ENCODE peak calls at places on chromosomes 4 and X, in four cellular contexts. One of them, this sample, is unnamed.

GRCh38 chr4:47553329-47554125 is 68.5 kb downstream of the ATP10D start:
- DNase-seq in tibial artery: no peak
- DNase-seq in lung: no peak
- DNase-seq in GM06990: no peak
- DNase-seq in this sample: no peak

GRCh38 chr4:38013461-38014366 is 53.5 kb downstream of the PTTG2 start:
- DNase-seq in tibial artery: peak; percentile 90
- DNase-seq in lung: no peak
- DNase-seq in GM06990: no peak
- DNase-seq in this sample: no peak

GRCh38 chr4:83704786-83705185 is 168.9 kb downstream of the GPAT3 start:
- DNase-seq in tibial artery: no peak
- DNase-seq in lung: no peak
- DNase-seq in GM06990: no peak
- DNase-seq in this sample: no peak

GRCh38 chr4:107619731-107620130 is 100.3 kb downstream of the PAPSS1 start:
- DNase-seq in tibial artery: no peak
- DNase-seq in lung: no peak
- DNase-seq in GM06990: no peak
- DNase-seq in this sample: no peak

GRCh38 chr4:186651181-186651603 is 72.5 kb downstream of the FAT1 start:
- DNase-seq in tibial artery: no peak
- DNase-seq in lung: no peak
- DNase-seq in GM06990: no peak
- DNase-seq in this sample: no peak

GRCh38 chr4:7232061-7232616 is 39.8 kb downstream of the SORCS2 start:
- DNase-seq in tibial artery: no peak
- DNase-seq in lung: no peak
- DNase-seq in GM06990: no peak
- DNase-seq in this sample: no peak

GRCh38 chr4:158238574-158238973 is 28.3 kb downstream of the TMEM144 start:
- DNase-seq in tibial artery: no peak
- DNase-seq in lung: no peak
- DNase-seq in GM06990: no peak
- DNase-seq in this sample: no peak

GRCh38 chrX:66680451-66680850 is 41.6 kb upstream of the EDA2R start:
- DNase-seq in tibial artery: no peak
- DNase-seq in lung: no peak
- DNase-seq in GM06990: no peak
- DNase-seq in this sample: no peak

GRCh38 chrX:29090811-29091210 is 503.6 kb downstream of the IL1RAPL1 start:
- DNase-seq in tibial artery: no peak
- DNase-seq in lung: no peak
- DNase-seq in GM06990: no peak
- DNase-seq in this sample: no peak

GRCh38 chr4:67035986-67036385 is 509.3 kb downstream of the CENPC start:
- DNase-seq in tibial artery: no peak
- DNase-seq in lung: no peak
- DNase-seq in GM06990: no peak
- DNase-seq in this sample: no peak

GRCh38 chr4:98728433-98728832 is 70.0 kb upstream of the TSPAN5 start:
- DNase-seq in tibial artery: no peak
- DNase-seq in lung: no peak
- DNase-seq in GM06990: no peak
- DNase-seq in this sample: no peak

GRCh38 chrX:54821310-54821709 is 13.8 kb downstream of the MAGED2 start:
- DNase-seq in tibial artery: no peak
- DNase-seq in lung: no peak
- DNase-seq in GM06990: no peak
- DNase-seq in this sample: no peak

GRCh38 chr4:25654971-25655963 is at the start of gene SLC34A2:
- DNase-seq in tibial artery: no peak
- DNase-seq in lung: peak; percentile 87
- DNase-seq in GM06990: peak; percentile 15
- DNase-seq in this sample: no peak

GRCh38 chrX:79704325-79704724 is 310.2 kb upstream of the TBX22 start:
- DNase-seq in tibial artery: no peak
- DNase-seq in lung: no peak
- DNase-seq in GM06990: no peak
- DNase-seq in this sample: no peak

GRCh38 chr4:104896623-104897296 is 249.9 kb upstream of the TET2 start:
- DNase-seq in tibial artery: no peak
- DNase-seq in lung: no peak
- DNase-seq in GM06990: peak; percentile 26
- DNase-seq in this sample: no peak

GRCh38 chrX:13607356-13607995 is 38.1 kb downstream of the EGFL6 start:
- DNase-seq in tibial artery: no peak
- DNase-seq in lung: no peak
- DNase-seq in GM06990: no peak
- DNase-seq in this sample: no peak
- TF ChIP-seq CTCF in tibial artery: no peak
- TF ChIP-seq CTCF in lung: no peak
- TF ChIP-seq CTCF in GM06990: no peak
- TF ChIP-seq CTCF in this sample: no peak

GRCh38 chrX:115898382-115899001 is 272.1 kb upstream of the AGTR2 start:
- DNase-seq in tibial artery: no peak
- DNase-seq in lung: peak; percentile 86
- DNase-seq in GM06990: no peak
- DNase-seq in this sample: peak; percentile 5
- TF ChIP-seq CTCF in tibial artery: no peak
- TF ChIP-seq CTCF in lung: peak; percentile 35
- TF ChIP-seq CTCF in GM06990: peak; percentile 45
- TF ChIP-seq CTCF in this sample: no peak

GRCh38 chrX:30935985-30936384 is 46.9 kb upstream of the TAB3 start:
- DNase-seq in tibial artery: no peak
- DNase-seq in lung: no peak
- DNase-seq in GM06990: no peak
- DNase-seq in this sample: no peak
- TF ChIP-seq CTCF in tibial artery: no peak
- TF ChIP-seq CTCF in lung: no peak
- TF ChIP-seq CTCF in GM06990: no peak
- TF ChIP-seq CTCF in this sample: no peak

GRCh38 chr4:73142995-73143547 is 73.6 kb upstream of the COX18 start:
- DNase-seq in tibial artery: no peak
- DNase-seq in lung: no peak
- DNase-seq in GM06990: no peak
- DNase-seq in this sample: no peak
- TF ChIP-seq CTCF in tibial artery: no peak
- TF ChIP-seq CTCF in lung: no peak
- TF ChIP-seq CTCF in GM06990: no peak
- TF ChIP-seq CTCF in this sample: no peak

DNA sequence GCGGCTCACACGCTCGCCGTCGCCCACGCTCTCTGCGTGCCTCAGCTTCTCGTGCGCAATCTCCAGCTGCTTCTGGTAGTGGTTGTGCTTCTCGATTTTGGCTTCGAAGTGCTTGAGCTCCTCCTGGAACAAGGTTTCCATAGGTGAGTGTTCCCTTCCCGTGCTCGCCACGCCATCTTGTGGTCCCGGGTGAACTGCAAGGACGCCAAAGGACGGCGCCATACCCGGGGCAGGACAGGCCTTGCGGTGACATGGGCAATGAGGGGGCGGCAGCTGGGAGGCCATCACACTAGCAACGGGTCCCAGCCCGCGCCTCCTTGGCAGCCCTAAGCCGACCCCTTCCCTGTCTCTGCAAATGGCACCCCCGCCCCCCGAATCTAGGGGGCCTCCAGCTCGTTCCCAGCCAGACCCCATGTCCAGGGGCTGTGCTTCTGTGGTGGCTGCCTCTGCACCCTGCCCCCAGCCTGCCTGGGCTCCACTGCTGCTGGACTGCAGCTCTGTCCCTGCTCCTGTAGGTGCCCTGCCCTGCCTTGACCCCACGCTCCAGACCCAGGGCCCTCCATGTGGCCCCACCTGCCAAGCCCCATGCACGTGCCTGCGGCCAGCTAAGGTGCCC is 17.3 kb downstream of the LRPAP1 start:
- DNase-seq in tibial artery: no peak
- DNase-seq in lung: no peak
- DNase-seq in GM06990: no peak
- DNase-seq in this sample: no peak
- TF ChIP-seq CTCF in tibial artery: no peak
- TF ChIP-seq CTCF in lung: no peak
- TF ChIP-seq CTCF in GM06990: no peak
- TF ChIP-seq CTCF in this sample: no peak

GRCh38 chr4:73631565-73632226 is 11.5 kb upstream of the RASSF6 start:
- DNase-seq in tibial artery: no peak
- DNase-seq in lung: no peak
- DNase-seq in GM06990: no peak
- DNase-seq in this sample: no peak
- TF ChIP-seq CTCF in tibial artery: no peak
- TF ChIP-seq CTCF in lung: no peak
- TF ChIP-seq CTCF in GM06990: no peak
- TF ChIP-seq CTCF in this sample: no peak